ENCODE peak calls at places on chromosomes 12 and 14, in seven cellular contexts. One of them, this sample, is unnamed.

GRCh38 chr12:94689002-94689645 is 38.8 kb upstream of the TMCC3 start:
- DNase-seq in hepatocyte: peak; percentile 13
- DNase-seq in HCT116: no peak
- DNase-seq in HepG2: no peak
- DNase-seq in K562: no peak
- DNase-seq in mammary epithelial cell: peak; percentile 38
- DNase-seq in A673: no peak
- DNase-seq in this sample: no peak

GRCh38 chr12:3098436-3098835 is 21.3 kb downstream of the TSPAN9 start:
- DNase-seq in hepatocyte: no peak
- DNase-seq in K562: no peak
- DNase-seq in HepG2: no peak
- DNase-seq in mammary epithelial cell: no peak
- DNase-seq in HCT116: no peak
- DNase-seq in A673: no peak
- DNase-seq in this sample: no peak

GRCh38 chr12:1297206-1297605 is 297.2 kb downstream of the FBXL14 start:
- DNase-seq in HepG2: no peak
- DNase-seq in mammary epithelial cell: no peak
- DNase-seq in hepatocyte: peak; percentile 15
- DNase-seq in A673: no peak
- DNase-seq in K562: no peak
- DNase-seq in HCT116: no peak
- DNase-seq in this sample: no peak

GRCh38 chr14:101624579-101624978 is 63.3 kb downstream of the DIO3 start:
- DNase-seq in HepG2: no peak
- DNase-seq in HCT116: no peak
- DNase-seq in K562: no peak
- DNase-seq in A673: no peak
- DNase-seq in hepatocyte: no peak
- DNase-seq in mammary epithelial cell: no peak
- DNase-seq in this sample: no peak

GRCh38 chr12:31491819-31492598 is 98.9 kb downstream of the DENND5B start:
- DNase-seq in hepatocyte: peak; percentile 39
- DNase-seq in mammary epithelial cell: peak; percentile 84
- DNase-seq in A673: peak; percentile 92
- DNase-seq in HepG2: peak; percentile 31
- DNase-seq in HCT116: peak; percentile 93
- DNase-seq in K562: no peak
- DNase-seq in this sample: no peak

GRCh38 chr14:96905065-96905464 is 107.9 kb downstream of the VRK1 start:
- DNase-seq in K562: no peak
- DNase-seq in HCT116: no peak
- DNase-seq in A673: no peak
- DNase-seq in hepatocyte: no peak
- DNase-seq in HepG2: no peak
- DNase-seq in mammary epithelial cell: no peak
- DNase-seq in this sample: no peak

GRCh38 chr12:71666259-71666658 is 2.2 kb downstream of the THAP2 start:
- DNase-seq in K562: no peak
- DNase-seq in HepG2: no peak
- DNase-seq in HCT116: no peak
- DNase-seq in hepatocyte: no peak
- DNase-seq in mammary epithelial cell: no peak
- DNase-seq in A673: no peak
- DNase-seq in this sample: no peak

GRCh38 chr14:85529803-85530574 is at the start of gene FLRT2:
- DNase-seq in HepG2: no peak
- DNase-seq in HCT116: no peak
- DNase-seq in K562: no peak
- DNase-seq in A673: peak; percentile 88
- DNase-seq in hepatocyte: peak; percentile 62
- DNase-seq in mammary epithelial cell: peak; percentile 71
- DNase-seq in this sample: no peak

GRCh38 chr14:35406811-35407630 is 2.5 kb upstream of the NFKBIA start:
- DNase-seq in HCT116: peak; percentile 56
- DNase-seq in hepatocyte: peak; percentile 76
- DNase-seq in A673: peak; percentile 84
- DNase-seq in HepG2: peak; percentile 87
- DNase-seq in K562: peak; percentile 55
- DNase-seq in mammary epithelial cell: peak; percentile 78
- DNase-seq in this sample: peak; percentile 53

GRCh38 chr14:76786556-76786955 is 25.3 kb downstream of the VASH1 start:
- DNase-seq in hepatocyte: no peak
- DNase-seq in HCT116: no peak
- DNase-seq in A673: no peak
- DNase-seq in HepG2: no peak
- DNase-seq in K562: no peak
- DNase-seq in mammary epithelial cell: no peak
- DNase-seq in this sample: no peak

GRCh38 chr12:95248604-95249355 is 31.2 kb downstream of the VEZT start:
- DNase-seq in HepG2: no peak
- DNase-seq in K562: no peak
- DNase-seq in HCT116: no peak
- DNase-seq in A673: peak; percentile 54
- DNase-seq in hepatocyte: no peak
- DNase-seq in mammary epithelial cell: no peak
- DNase-seq in this sample: no peak

GRCh38 chr14:59067135-59067894 is 121.2 kb upstream of the DAAM1 start:
- DNase-seq in hepatocyte: peak; percentile 40
- DNase-seq in mammary epithelial cell: peak; percentile 19
- DNase-seq in HepG2: no peak
- DNase-seq in HCT116: no peak
- DNase-seq in K562: no peak
- DNase-seq in A673: no peak
- DNase-seq in this sample: no peak

GRCh38 chr12:85823436-85824179 is 12.6 kb downstream of the RASSF9 start:
- DNase-seq in HCT116: no peak
- DNase-seq in K562: no peak
- DNase-seq in A673: no peak
- DNase-seq in mammary epithelial cell: peak; percentile 85
- DNase-seq in hepatocyte: no peak
- DNase-seq in HepG2: no peak
- DNase-seq in this sample: no peak

GRCh38 chr14:37590096-37590809 is 4.8 kb downstream of the FOXA1 start:
- DNase-seq in HCT116: no peak
- DNase-seq in HepG2: no peak
- DNase-seq in K562: no peak
- DNase-seq in mammary epithelial cell: no peak
- DNase-seq in A673: no peak
- DNase-seq in hepatocyte: no peak
- DNase-seq in this sample: no peak
- TF ChIP-seq EZH2 in HCT116: no peak
- TF ChIP-seq EZH2 in HepG2: no peak
- TF ChIP-seq EZH2 in K562: no peak
- TF ChIP-seq EZH2 in mammary epithelial cell: no peak
- TF ChIP-seq EZH2 in A673: no peak
- TF ChIP-seq EZH2 in hepatocyte: no peak
- TF ChIP-seq EZH2 in this sample: no peak

GRCh38 chr12:55549302-55549701 is at the start of gene OR6C4:
- DNase-seq in mammary epithelial cell: no peak
- DNase-seq in K562: no peak
- DNase-seq in A673: no peak
- DNase-seq in HCT116: no peak
- DNase-seq in hepatocyte: no peak
- DNase-seq in HepG2: no peak
- DNase-seq in this sample: no peak
- TF ChIP-seq CTCF in mammary epithelial cell: no peak
- TF ChIP-seq CTCF in K562: no peak
- TF ChIP-seq CTCF in A673: no peak
- TF ChIP-seq CTCF in HCT116: no peak
- TF ChIP-seq CTCF in hepatocyte: no peak
- TF ChIP-seq CTCF in HepG2: no peak
- TF ChIP-seq CTCF in this sample: no peak

DNA sequence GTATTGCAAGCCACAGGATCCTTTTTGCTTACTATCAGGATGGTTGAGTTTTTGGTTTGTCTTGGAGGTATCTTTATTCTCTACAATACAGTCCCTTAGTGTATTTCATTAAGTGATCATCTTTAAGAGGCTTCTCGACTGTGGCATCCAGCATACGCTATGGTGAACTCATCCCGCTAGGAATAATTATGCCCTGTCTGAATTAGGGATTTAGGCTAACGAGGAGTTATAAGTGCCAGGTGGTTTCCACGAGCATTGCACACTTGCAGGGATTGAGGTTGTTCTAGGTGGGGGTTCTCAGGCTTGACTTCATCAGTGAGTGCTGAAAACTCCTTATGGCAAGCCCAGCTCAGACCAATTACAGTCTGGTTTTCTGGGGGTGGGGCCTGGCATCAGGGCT is 37.2 kb upstream of the RBM19 start:
- DNase-seq in K562: no peak
- DNase-seq in mammary epithelial cell: no peak
- DNase-seq in A673: no peak
- DNase-seq in HCT116: no peak
- DNase-seq in hepatocyte: no peak
- DNase-seq in HepG2: no peak
- DNase-seq in this sample: no peak
- TF ChIP-seq EZH2 in K562: no peak
- TF ChIP-seq EZH2 in mammary epithelial cell: no peak
- TF ChIP-seq EZH2 in A673: no peak
- TF ChIP-seq EZH2 in HCT116: no peak
- TF ChIP-seq EZH2 in hepatocyte: no peak
- TF ChIP-seq EZH2 in HepG2: no peak
- TF ChIP-seq EZH2 in this sample: no peak

GRCh38 chr14:33914676-33915516 is 36.0 kb downstream of the EGLN3 start:
- DNase-seq in K562: peak; percentile 27
- DNase-seq in mammary epithelial cell: peak; percentile 68
- DNase-seq in A673: peak; percentile 39
- DNase-seq in hepatocyte: peak; percentile 77
- DNase-seq in HepG2: no peak
- DNase-seq in HCT116: peak; percentile 79
- DNase-seq in this sample: no peak
- TF ChIP-seq CTCF in K562: no peak
- TF ChIP-seq CTCF in mammary epithelial cell: no peak
- TF ChIP-seq CTCF in A673: no peak
- TF ChIP-seq CTCF in hepatocyte: no peak
- TF ChIP-seq CTCF in HepG2: no peak
- TF ChIP-seq CTCF in HCT116: no peak
- TF ChIP-seq CTCF in this sample: no peak

GRCh38 chr12:48854488-48854887 is 2.5 kb upstream of the DDX23 start:
- DNase-seq in A673: no peak
- DNase-seq in hepatocyte: no peak
- DNase-seq in HCT116: no peak
- DNase-seq in HepG2: no peak
- DNase-seq in K562: no peak
- DNase-seq in mammary epithelial cell: no peak
- DNase-seq in this sample: no peak

GRCh38 chr12:48853228-48853688 is 1.3 kb upstream of the DDX23 start:
- DNase-seq in HepG2: peak; percentile 88
- DNase-seq in A673: peak; percentile 93
- DNase-seq in hepatocyte: peak; percentile 92
- DNase-seq in HCT116: peak; percentile 83
- DNase-seq in mammary epithelial cell: peak; percentile 80
- DNase-seq in K562: peak; percentile 59
- DNase-seq in this sample: peak; percentile 91

GRCh38 chr12:48852734-48853168 is 788 bp upstream of the DDX23 start:
- DNase-seq in HCT116: no peak
- DNase-seq in HepG2: peak; percentile 34
- DNase-seq in mammary epithelial cell: no peak
- DNase-seq in hepatocyte: no peak
- DNase-seq in K562: no peak
- DNase-seq in A673: no peak
- DNase-seq in this sample: no peak

GRCh38 chr12:48856379-48856778 is 4.4 kb upstream of the DDX23 start:
- DNase-seq in HCT116: no peak
- DNase-seq in K562: no peak
- DNase-seq in HepG2: no peak
- DNase-seq in hepatocyte: no peak
- DNase-seq in A673: no peak
- DNase-seq in mammary epithelial cell: no peak
- DNase-seq in this sample: no peak

DNA sequence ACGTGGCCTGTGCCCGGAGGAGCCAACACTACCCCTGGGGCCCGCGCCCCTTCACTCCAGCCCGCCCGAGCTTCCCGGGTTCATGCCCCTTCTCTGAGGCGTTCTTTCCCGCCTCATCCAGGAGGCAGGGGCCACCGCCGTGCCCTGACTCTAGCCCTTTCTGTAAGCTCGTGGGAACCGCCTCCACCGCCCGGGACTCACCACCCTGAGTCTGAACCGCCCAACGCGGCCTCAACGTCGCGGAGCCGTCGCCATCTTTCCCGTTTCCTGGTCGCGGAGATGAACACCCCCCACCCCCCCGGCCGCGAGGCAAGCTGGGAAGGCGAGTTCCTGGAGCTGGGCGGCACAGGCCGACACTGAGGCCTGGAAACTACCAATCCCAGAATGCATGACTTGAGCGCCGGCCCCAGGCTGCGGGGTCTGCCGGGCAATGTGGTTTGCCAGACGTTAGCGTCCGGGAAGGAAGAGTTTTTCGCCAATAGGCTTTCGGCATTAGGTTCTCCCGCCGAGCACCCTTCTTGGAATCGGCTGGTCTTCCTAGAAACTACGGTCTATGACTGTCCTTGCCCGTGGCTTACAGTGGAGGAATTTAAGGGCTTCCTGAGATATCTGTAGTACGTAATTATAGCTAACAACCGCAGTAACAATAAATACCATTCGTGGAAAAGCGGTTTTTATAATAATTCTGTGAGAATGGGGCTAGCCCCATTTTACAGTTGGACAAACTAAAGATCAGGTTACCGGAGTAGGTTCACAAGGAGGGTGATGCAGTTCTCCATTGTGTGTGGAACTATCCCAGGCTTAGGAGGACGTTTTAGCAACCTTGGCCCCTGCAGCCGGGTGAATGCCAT is at the start of gene DDX23:
- DNase-seq in HCT116: peak; percentile 91
- DNase-seq in K562: peak; percentile 96
- DNase-seq in mammary epithelial cell: peak; percentile 97
- DNase-seq in hepatocyte: peak; percentile 97
- DNase-seq in A673: peak; percentile 99
- DNase-seq in HepG2: peak; percentile 92
- DNase-seq in this sample: peak; percentile 98
- TF ChIP-seq EZH2 in HCT116: no peak
- TF ChIP-seq EZH2 in K562: no peak
- TF ChIP-seq EZH2 in mammary epithelial cell: no peak
- TF ChIP-seq EZH2 in hepatocyte: no peak
- TF ChIP-seq EZH2 in A673: no peak
- TF ChIP-seq EZH2 in HepG2: no peak
- TF ChIP-seq EZH2 in this sample: no peak

DNA sequence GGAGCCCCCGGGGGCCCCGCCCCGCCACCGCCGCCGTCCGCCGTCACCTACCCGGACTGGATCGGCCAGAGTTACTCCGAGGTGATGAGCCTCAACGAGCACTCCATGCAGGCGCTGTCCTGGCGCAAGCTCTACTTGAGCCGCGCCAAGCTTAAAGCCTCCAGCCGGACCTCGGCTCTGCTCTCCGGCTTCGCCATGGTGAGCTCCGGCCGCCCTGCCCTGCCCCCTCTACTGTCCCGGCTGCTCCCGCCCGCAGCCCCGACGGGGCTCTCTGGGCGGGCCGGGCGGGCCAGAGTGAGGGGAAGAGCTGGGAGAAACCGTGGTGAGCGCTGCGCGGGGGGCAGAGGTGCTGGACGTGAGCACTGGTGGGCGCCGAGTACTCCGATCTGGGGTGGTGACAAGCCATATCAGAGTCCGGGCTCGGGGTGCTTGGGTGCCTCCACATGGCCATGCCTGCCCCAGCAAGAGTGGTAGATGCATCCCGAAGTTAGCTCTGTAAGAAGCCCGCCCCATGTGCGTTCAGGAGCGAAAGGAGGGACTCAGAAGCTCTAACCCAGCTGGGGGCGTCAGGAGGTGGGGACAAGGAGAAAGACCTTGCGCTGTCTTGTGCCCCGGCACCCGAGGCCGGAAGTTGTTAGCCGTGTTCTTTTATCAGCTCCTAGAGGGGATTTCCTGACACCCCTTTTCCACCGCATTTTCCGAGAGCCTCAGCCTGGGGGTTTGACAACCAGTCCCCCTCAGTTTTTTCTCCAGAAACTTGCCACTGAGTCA is 708 bp downstream of the ORAI1 start:
- DNase-seq in HCT116: no peak
- DNase-seq in A673: peak; percentile 86
- DNase-seq in HepG2: peak; percentile 44
- DNase-seq in K562: peak; percentile 66
- DNase-seq in hepatocyte: peak; percentile 78
- DNase-seq in mammary epithelial cell: peak; percentile 70
- DNase-seq in this sample: peak; percentile 88
- TF ChIP-seq CTCF in HCT116: no peak
- TF ChIP-seq CTCF in A673: peak; percentile 11
- TF ChIP-seq CTCF in HepG2: peak; percentile 48
- TF ChIP-seq CTCF in K562: peak; percentile 28
- TF ChIP-seq CTCF in hepatocyte: no peak
- TF ChIP-seq CTCF in mammary epithelial cell: no peak
- TF ChIP-seq CTCF in this sample: peak; percentile 47

This sample was measured in DND-41.